ENCODE peak calls at places on chromosome 15, in eight cellular contexts. P, G, O, B, N, R, Z and X are unnamed samples.

GRCh38 chr15:93179072-93179471 is 90.1 kb upstream of the RGMA start:
- DNase-seq in B (no peak), R (no peak), P (no peak), N (peak; percentile 37), O (no peak), G (no peak), Z (no peak), X (peak; percentile 28)

GRCh38 chr15:81813215-81813614 is 232.6 kb downstream of the MEX3B start:
- DNase-seq in B (no peak), O (no peak), R (no peak), G (peak; percentile 28), Z (no peak), P (no peak), N (no peak), X (no peak)

GRCh38 chr15:51969728-51970127 is 1.9 kb downstream of the LEO1 start:
- DNase-seq in G (no peak), B (peak; percentile 42), N (no peak), O (no peak), R (no peak), Z (no peak), P (no peak), X (no peak)

GRCh38 chr15:49752517-49752916 is 131.7 kb downstream of the DTWD1 start:
- DNase-seq in Z (no peak), N (no peak), R (no peak), G (no peak), B (no peak), O (no peak), P (no peak), X (no peak)

GRCh38 chr15:23401627-23402026 is 45.4 kb downstream of the GOLGA6L2 start:
- DNase-seq in R (no peak), O (no peak), G (no peak), N (no peak), Z (no peak), P (no peak), B (no peak), X (no peak)

GRCh38 chr15:50206020-50206419 is 24.0 kb downstream of the SLC27A2 start:
- DNase-seq in N (no peak), R (no peak), Z (no peak), B (no peak), P (no peak), O (no peak), G (no peak), X (no peak)

GRCh38 chr15:25481208-25481862 is 42.5 kb upstream of the UBE3A start:
- DNase-seq in O (no peak), Z (no peak), B (no peak), G (no peak), N (peak; percentile 10), P (no peak), R (no peak), X (no peak)

GRCh38 chr15:58065011-58065444 is 483 bp downstream of the ALDH1A2 start:
- DNase-seq in O (no peak), P (no peak), B (no peak), R (no peak), Z (no peak), N (peak; percentile 53), G (no peak), X (peak; percentile 30)

GRCh38 chr15:96870510-96871039 is 540.1 kb downstream of the NR2F2 start:
- DNase-seq in N (no peak), Z (no peak), G (no peak), R (no peak), O (no peak), B (no peak), P (no peak), X (no peak)